ENCODE peak calls at places on chromosomes 13 and 19, in four cellular contexts. One of them, this sample, is unnamed.

GRCh38 chr13:93446256-93446655 is 219.6 kb downstream of the GPC6 start:
- DNase-seq in heart left ventricle: no peak
- DNase-seq in heart right ventricle: no peak
- DNase-seq in A549: no peak
- DNase-seq in this sample: no peak

GRCh38 chr19:4980087-4980486 is 11.2 kb downstream of the KDM4B start:
- DNase-seq in heart left ventricle: no peak
- DNase-seq in heart right ventricle: no peak
- DNase-seq in A549: no peak
- DNase-seq in this sample: no peak

GRCh38 chr19:38718747-38719543 is 25.3 kb downstream of the CAPN12 start:
- DNase-seq in heart left ventricle: peak
- DNase-seq in heart right ventricle: peak
- DNase-seq in A549: no peak
- DNase-seq in this sample: no peak

GRCh38 chr19:17951151-17952040 is 15.5 kb upstream of the KCNN1 start:
- DNase-seq in heart left ventricle: no peak
- DNase-seq in heart right ventricle: no peak
- DNase-seq in A549: no peak
- DNase-seq in this sample: no peak

GRCh38 chr19:49338023-49338677 is 2.9 kb downstream of the CD37 start:
- DNase-seq in heart left ventricle: no peak
- DNase-seq in heart right ventricle: no peak
- DNase-seq in A549: no peak
- DNase-seq in this sample: no peak

GRCh38 chr19:18204394-18205179 is 745 bp upstream of the RAB3A start:
- DNase-seq in heart left ventricle: no peak
- DNase-seq in heart right ventricle: peak
- DNase-seq in A549: no peak
- DNase-seq in this sample: peak

GRCh38 chr19:17296278-17296677 is 6.9 kb downstream of the ABHD8 start:
- DNase-seq in heart left ventricle: no peak
- DNase-seq in heart right ventricle: no peak
- DNase-seq in A549: peak
- DNase-seq in this sample: no peak

GRCh38 chr13:93118081-93118615 is 108.5 kb upstream of the GPC6 start:
- DNase-seq in heart left ventricle: no peak
- DNase-seq in heart right ventricle: no peak
- DNase-seq in A549: no peak
- DNase-seq in this sample: no peak

GRCh38 chr13:75850915-75851314 is 214.8 kb downstream of the LMO7 start:
- DNase-seq in heart left ventricle: no peak
- DNase-seq in heart right ventricle: no peak
- DNase-seq in A549: no peak
- DNase-seq in this sample: no peak

GRCh38 chr19:50486823-50487515 is 10.3 kb upstream of the GARIN5A start:
- DNase-seq in heart left ventricle: no peak
- DNase-seq in heart right ventricle: no peak
- DNase-seq in A549: no peak
- DNase-seq in this sample: peak

GRCh38 chr13:38530492-38530891 is 156.4 kb upstream of the FREM2 start:
- DNase-seq in heart left ventricle: no peak
- DNase-seq in heart right ventricle: no peak
- DNase-seq in A549: no peak
- DNase-seq in this sample: no peak
- TF ChIP-seq CTCF in heart left ventricle: peak
- TF ChIP-seq CTCF in heart right ventricle: no peak
- TF ChIP-seq CTCF in A549: peak
- TF ChIP-seq CTCF in this sample: no peak

GRCh38 chr19:13104848-13105646 is 2.4 kb upstream of the LYL1 start:
- DNase-seq in heart left ventricle: no peak
- DNase-seq in heart right ventricle: no peak
- DNase-seq in A549: no peak
- DNase-seq in this sample: peak
- H3K27ac ChIP-seq in heart left ventricle: peak
- H3K27ac ChIP-seq in heart right ventricle: peak
- H3K27ac ChIP-seq in A549: no peak
- H3K27ac ChIP-seq in this sample: peak

GRCh38 chr13:98542568-98543379 is 34.1 kb downstream of the STK24 start:
- DNase-seq in heart left ventricle: no peak
- DNase-seq in heart right ventricle: no peak
- DNase-seq in A549: no peak
- DNase-seq in this sample: no peak

GRCh38 chr13:98541211-98541610 is 35.7 kb downstream of the STK24 start:
- DNase-seq in heart left ventricle: no peak
- DNase-seq in heart right ventricle: no peak
- DNase-seq in A549: no peak
- DNase-seq in this sample: no peak

GRCh38 chr13:98543380-98544104 is 33.4 kb downstream of the STK24 start:
- DNase-seq in heart left ventricle: no peak
- DNase-seq in heart right ventricle: no peak
- DNase-seq in A549: no peak
- DNase-seq in this sample: no peak

GRCh38 chr13:98540476-98540875 is 36.4 kb downstream of the STK24 start:
- DNase-seq in heart left ventricle: no peak
- DNase-seq in heart right ventricle: no peak
- DNase-seq in A549: no peak
- DNase-seq in this sample: no peak

GRCh38 chr13:98541701-98542203 is 35.2 kb downstream of the STK24 start:
- DNase-seq in heart left ventricle: no peak
- DNase-seq in heart right ventricle: no peak
- DNase-seq in A549: no peak
- DNase-seq in this sample: no peak
- TF ChIP-seq CTCF in heart left ventricle: no peak
- TF ChIP-seq CTCF in heart right ventricle: no peak
- TF ChIP-seq CTCF in A549: no peak
- TF ChIP-seq CTCF in this sample: no peak

GRCh38 chr13:20721454-20722357 is 18.2 kb downstream of the IL17D start:
- DNase-seq in heart left ventricle: peak
- DNase-seq in heart right ventricle: peak
- DNase-seq in A549: no peak
- DNase-seq in this sample: no peak
- H3K27ac ChIP-seq in heart left ventricle: peak
- H3K27ac ChIP-seq in heart right ventricle: no peak
- H3K27ac ChIP-seq in A549: no peak
- H3K27ac ChIP-seq in this sample: no peak

DNA sequence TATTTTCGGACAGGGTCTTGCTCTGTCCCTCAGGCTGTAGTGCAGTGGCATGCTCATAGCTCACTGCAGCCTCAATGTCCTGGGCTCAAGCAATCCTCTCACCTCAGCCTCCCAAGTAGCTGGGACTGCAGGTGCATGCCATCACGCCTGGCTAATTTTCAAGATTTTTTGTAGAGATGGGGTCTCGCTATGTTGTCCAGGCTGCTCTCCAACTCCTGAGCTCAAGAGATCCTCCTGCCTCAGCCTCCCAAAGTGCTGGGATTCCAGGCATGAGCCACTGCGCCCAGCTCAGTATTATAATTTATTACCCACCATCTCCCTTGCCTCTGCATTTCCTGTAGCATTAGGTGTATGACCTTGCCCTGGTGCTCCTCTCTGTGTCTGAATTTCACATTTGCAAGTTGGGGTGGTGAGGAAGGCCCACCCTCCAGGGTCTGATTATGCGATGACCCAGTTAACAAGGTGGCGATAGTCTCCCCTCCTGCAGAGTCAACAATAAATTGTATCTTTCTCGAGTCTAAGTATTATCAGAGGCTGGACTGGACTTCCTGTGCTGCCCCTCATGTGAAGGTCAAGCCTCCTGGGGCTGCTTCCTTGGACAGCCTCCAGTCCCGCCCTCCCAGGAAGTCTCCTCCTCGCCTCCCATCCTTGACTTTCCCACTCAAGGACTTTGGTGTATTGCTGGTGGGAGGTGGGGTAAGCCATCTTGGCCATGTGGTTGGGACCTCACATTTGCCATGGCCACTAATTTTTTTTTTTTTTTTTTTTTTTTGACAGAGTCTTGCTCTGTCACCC is 1.5 kb upstream of the TUBB4A start:
- DNase-seq in heart left ventricle: peak
- DNase-seq in heart right ventricle: peak
- DNase-seq in A549: no peak
- DNase-seq in this sample: no peak
- TF ChIP-seq CTCF in heart left ventricle: no peak
- TF ChIP-seq CTCF in heart right ventricle: no peak
- TF ChIP-seq CTCF in A549: no peak
- TF ChIP-seq CTCF in this sample: no peak

GRCh38 chr13:106118996-106119395 is 416.5 kb downstream of the EFNB2 start:
- DNase-seq in heart left ventricle: no peak
- DNase-seq in heart right ventricle: no peak
- DNase-seq in A549: no peak
- DNase-seq in this sample: no peak

GRCh38 chr13:106117640-106118039 is 417.8 kb downstream of the EFNB2 start:
- DNase-seq in heart left ventricle: no peak
- DNase-seq in heart right ventricle: no peak
- DNase-seq in A549: no peak
- DNase-seq in this sample: no peak

GRCh38 chr13:106114981-106115554 is 420.4 kb downstream of the EFNB2 start:
- DNase-seq in heart left ventricle: no peak
- DNase-seq in heart right ventricle: no peak
- DNase-seq in A549: no peak
- DNase-seq in this sample: no peak

GRCh38 chr13:106118050-106118449 is 417.4 kb downstream of the EFNB2 start:
- DNase-seq in heart left ventricle: no peak
- DNase-seq in heart right ventricle: no peak
- DNase-seq in A549: no peak
- DNase-seq in this sample: no peak

DNA sequence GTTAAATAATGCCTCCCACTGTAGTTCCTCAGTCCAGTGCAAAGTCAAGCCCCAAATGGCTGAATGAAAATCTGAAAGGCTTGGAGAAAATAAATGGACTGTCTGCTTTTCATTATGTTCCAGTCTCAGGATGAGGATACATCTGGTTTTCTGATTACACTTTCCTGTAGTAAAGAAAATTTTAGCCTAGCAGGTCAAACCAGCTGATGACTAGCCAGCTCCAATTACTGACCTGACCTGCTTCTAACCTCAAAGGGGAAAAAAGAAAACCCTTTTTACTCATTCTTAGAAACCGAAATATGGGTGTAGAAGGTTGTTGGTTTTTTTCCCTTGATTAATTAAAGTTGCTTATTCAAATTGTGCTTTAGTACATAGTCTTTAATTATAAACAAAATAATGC is 418.4 kb downstream of the EFNB2 start:
- DNase-seq in heart left ventricle: no peak
- DNase-seq in heart right ventricle: no peak
- DNase-seq in A549: no peak
- DNase-seq in this sample: no peak
- H3K27ac ChIP-seq in heart left ventricle: no peak
- H3K27ac ChIP-seq in heart right ventricle: no peak
- H3K27ac ChIP-seq in A549: no peak
- H3K27ac ChIP-seq in this sample: no peak

GRCh38 chr13:94656766-94657165 is 55.1 kb downstream of the GPR180 start:
- DNase-seq in heart left ventricle: no peak
- DNase-seq in heart right ventricle: no peak
- DNase-seq in A549: peak
- DNase-seq in this sample: no peak
- TF ChIP-seq CTCF in heart left ventricle: no peak
- TF ChIP-seq CTCF in heart right ventricle: no peak
- TF ChIP-seq CTCF in A549: no peak
- TF ChIP-seq CTCF in this sample: no peak